ENCODE peak calls at places on chromosomes 1 and 21, in nine cellular contexts. One of them, this sample, is unnamed.
A peak's percentile ranks its signal among the peaks of the same experiment; 100 is the strongest.

GRCh38 chr1:108595510-108595909 is 35.6 kb downstream of the EEIG2 start:
- DNase-seq in GM23338: peak; percentile 58
- DNase-seq in A549: no peak
- DNase-seq in HepG2: no peak
- DNase-seq in K562: no peak
- DNase-seq in Panc1: no peak
- DNase-seq in GM12878: no peak
- DNase-seq in SK-N-SH: no peak
- DNase-seq in HL-60: no peak
- DNase-seq in this sample: no peak

GRCh38 chr1:235736263-235736662 is 86.7 kb upstream of the GNG4 start:
- DNase-seq in A549: no peak
- DNase-seq in HepG2: no peak
- DNase-seq in GM23338: no peak
- DNase-seq in GM12878: no peak
- DNase-seq in Panc1: no peak
- DNase-seq in K562: no peak
- DNase-seq in SK-N-SH: no peak
- DNase-seq in HL-60: no peak
- DNase-seq in this sample: no peak

GRCh38 chr21:44710756-44711326 is 531 bp downstream of the TSPEAR start:
- DNase-seq in Panc1: no peak
- DNase-seq in GM12878: no peak
- DNase-seq in SK-N-SH: peak; percentile 16
- DNase-seq in GM23338: peak; percentile 84
- DNase-seq in HL-60: no peak
- DNase-seq in HepG2: no peak
- DNase-seq in K562: no peak
- DNase-seq in A549: no peak
- DNase-seq in this sample: no peak

GRCh38 chr1:108527135-108527534 is 32.8 kb upstream of the EEIG2 start:
- DNase-seq in SK-N-SH: no peak
- DNase-seq in A549: no peak
- DNase-seq in HepG2: no peak
- DNase-seq in GM23338: no peak
- DNase-seq in HL-60: no peak
- DNase-seq in K562: no peak
- DNase-seq in GM12878: no peak
- DNase-seq in Panc1: no peak
- DNase-seq in this sample: no peak

GRCh38 chr21:25577765-25578069 is 29.6 kb downstream of the MRPL39 start:
- DNase-seq in K562: no peak
- DNase-seq in GM12878: no peak
- DNase-seq in A549: no peak
- DNase-seq in GM23338: no peak
- DNase-seq in HL-60: no peak
- DNase-seq in Panc1: no peak
- DNase-seq in HepG2: no peak
- DNase-seq in SK-N-SH: no peak
- DNase-seq in this sample: no peak

GRCh38 chr21:32514275-32515055 is 70.9 kb downstream of the TCP10L start:
- DNase-seq in HepG2: no peak
- DNase-seq in GM23338: no peak
- DNase-seq in Panc1: no peak
- DNase-seq in HL-60: no peak
- DNase-seq in K562: no peak
- DNase-seq in A549: no peak
- DNase-seq in SK-N-SH: no peak
- DNase-seq in GM12878: no peak
- DNase-seq in this sample: no peak

GRCh38 chr1:108316545-108316944 is 72.7 kb upstream of the NBPF4 start:
- DNase-seq in GM23338: peak; percentile 61
- DNase-seq in A549: peak; percentile 14
- DNase-seq in SK-N-SH: no peak
- DNase-seq in K562: no peak
- DNase-seq in HepG2: peak; percentile 8
- DNase-seq in Panc1: no peak
- DNase-seq in HL-60: no peak
- DNase-seq in GM12878: no peak
- DNase-seq in this sample: peak; percentile 15

GRCh38 chr1:245999697-246000637 is 507.1 kb downstream of the SMYD3 start:
- DNase-seq in GM23338: no peak
- DNase-seq in HepG2: no peak
- DNase-seq in Panc1: no peak
- DNase-seq in SK-N-SH: no peak
- DNase-seq in K562: no peak
- DNase-seq in HL-60: no peak
- DNase-seq in GM12878: peak; percentile 44
- DNase-seq in A549: no peak
- DNase-seq in this sample: no peak

GRCh38 chr1:19648689-19649088 is 4.6 kb downstream of the NBL1 start:
- DNase-seq in SK-N-SH: peak; percentile 43
- DNase-seq in K562: peak; percentile 33
- DNase-seq in Panc1: no peak
- DNase-seq in A549: peak; percentile 42
- DNase-seq in GM23338: peak; percentile 96
- DNase-seq in GM12878: no peak
- DNase-seq in HepG2: peak; percentile 53
- DNase-seq in HL-60: no peak
- DNase-seq in this sample: peak; percentile 57

GRCh38 chr1:156090822-156091188 is 8.5 kb upstream of the MEX3A start:
- DNase-seq in A549: peak; percentile 85
- DNase-seq in GM12878: no peak
- DNase-seq in Panc1: no peak
- DNase-seq in GM23338: peak; percentile 98
- DNase-seq in HepG2: peak; percentile 74
- DNase-seq in K562: peak; percentile 84
- DNase-seq in SK-N-SH: peak; percentile 80
- DNase-seq in HL-60: peak; percentile 57
- DNase-seq in this sample: peak; percentile 73

GRCh38 chr1:201648911-201649775 is 110.2 kb downstream of the NAV1 start:
- DNase-seq in Panc1: no peak
- DNase-seq in A549: peak; percentile 41
- DNase-seq in GM23338: peak; percentile 68
- DNase-seq in SK-N-SH: peak; percentile 87
- DNase-seq in HL-60: no peak
- DNase-seq in GM12878: no peak
- DNase-seq in HepG2: no peak
- DNase-seq in K562: peak; percentile 58
- DNase-seq in this sample: no peak

GRCh38 chr1:35683012-35683411 is 35.7 kb downstream of the C1orf216 start:
- DNase-seq in GM12878: peak; percentile 3
- DNase-seq in Panc1: no peak
- DNase-seq in GM23338: no peak
- DNase-seq in HepG2: no peak
- DNase-seq in A549: no peak
- DNase-seq in SK-N-SH: no peak
- DNase-seq in HL-60: no peak
- DNase-seq in K562: no peak
- DNase-seq in this sample: no peak

GRCh38 chr1:76802094-76802493 is 65.2 kb upstream of the ST6GALNAC5 start:
- DNase-seq in HepG2: no peak
- DNase-seq in Panc1: no peak
- DNase-seq in SK-N-SH: peak; percentile 39
- DNase-seq in A549: no peak
- DNase-seq in GM12878: no peak
- DNase-seq in GM23338: no peak
- DNase-seq in HL-60: no peak
- DNase-seq in K562: no peak
- DNase-seq in this sample: no peak

GRCh38 chr1:48552420-48552819 is 80.4 kb upstream of the SPATA6 start:
- DNase-seq in Panc1: no peak
- DNase-seq in GM23338: peak; percentile 57
- DNase-seq in SK-N-SH: no peak
- DNase-seq in K562: no peak
- DNase-seq in HL-60: no peak
- DNase-seq in A549: peak; percentile 12
- DNase-seq in HepG2: peak; percentile 11
- DNase-seq in GM12878: no peak
- DNase-seq in this sample: peak; percentile 10

GRCh38 chr1:179095377-179095776 is 13.5 kb downstream of the TOR3A start:
- DNase-seq in SK-N-SH: no peak
- DNase-seq in Panc1: no peak
- DNase-seq in GM12878: no peak
- DNase-seq in A549: no peak
- DNase-seq in K562: no peak
- DNase-seq in HepG2: no peak
- DNase-seq in GM23338: no peak
- DNase-seq in HL-60: no peak
- DNase-seq in this sample: no peak

DNA sequence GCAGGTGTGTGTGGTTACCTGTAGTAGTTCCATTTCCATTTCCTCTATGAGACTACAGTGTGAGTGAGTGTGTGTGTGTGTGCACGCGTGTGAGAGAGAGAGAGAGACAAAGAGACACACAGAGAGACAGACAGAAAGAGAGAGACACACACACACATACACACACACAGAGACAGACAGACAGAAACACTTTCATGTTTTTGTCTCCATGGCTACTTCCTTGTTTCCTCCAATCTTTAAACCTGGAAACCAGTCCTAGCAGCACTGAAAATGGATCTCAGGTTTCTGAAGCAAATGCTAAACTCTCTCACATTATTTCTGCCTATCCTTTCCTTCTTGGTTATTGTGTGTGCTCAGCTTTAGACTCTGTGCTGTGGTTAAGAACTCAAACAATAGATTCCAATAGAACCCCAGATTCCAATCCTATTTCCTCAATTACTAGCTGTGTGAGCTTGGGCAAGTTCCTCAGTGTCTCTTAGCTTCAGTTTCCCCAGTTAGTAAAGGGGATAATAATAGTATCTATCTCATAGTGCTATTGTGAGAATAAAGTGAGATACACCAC is 22.4 kb upstream of the ABCD3 start:
- DNase-seq in HL-60: no peak
- DNase-seq in HepG2: peak; percentile 28
- DNase-seq in GM23338: no peak
- DNase-seq in K562: no peak
- DNase-seq in Panc1: no peak
- DNase-seq in GM12878: no peak
- DNase-seq in SK-N-SH: no peak
- DNase-seq in A549: no peak
- DNase-seq in this sample: no peak
- TF ChIP-seq REST in HL-60: no peak
- TF ChIP-seq REST in HepG2: no peak
- TF ChIP-seq REST in GM23338: no peak
- TF ChIP-seq REST in K562: no peak
- TF ChIP-seq REST in Panc1: no peak
- TF ChIP-seq REST in GM12878: no peak
- TF ChIP-seq REST in SK-N-SH: no peak
- TF ChIP-seq REST in A549: no peak
- TF ChIP-seq REST in this sample: no peak

GRCh38 chr1:98028800-98029199 is 108.0 kb upstream of the DPYD start:
- DNase-seq in GM23338: no peak
- DNase-seq in HL-60: no peak
- DNase-seq in SK-N-SH: no peak
- DNase-seq in HepG2: no peak
- DNase-seq in K562: no peak
- DNase-seq in Panc1: no peak
- DNase-seq in GM12878: no peak
- DNase-seq in A549: peak; percentile 42
- DNase-seq in this sample: no peak

GRCh38 chr1:98027044-98027443 is 106.2 kb upstream of the DPYD start:
- DNase-seq in A549: no peak
- DNase-seq in GM23338: no peak
- DNase-seq in HL-60: no peak
- DNase-seq in K562: no peak
- DNase-seq in SK-N-SH: no peak
- DNase-seq in HepG2: no peak
- DNase-seq in Panc1: no peak
- DNase-seq in GM12878: no peak
- DNase-seq in this sample: no peak

GRCh38 chr1:98030976-98031375 is 110.1 kb upstream of the DPYD start:
- DNase-seq in GM23338: no peak
- DNase-seq in GM12878: no peak
- DNase-seq in HL-60: no peak
- DNase-seq in K562: no peak
- DNase-seq in HepG2: no peak
- DNase-seq in SK-N-SH: no peak
- DNase-seq in Panc1: no peak
- DNase-seq in A549: peak; percentile 34
- DNase-seq in this sample: no peak

GRCh38 chr1:98034505-98034904 is 113.7 kb upstream of the DPYD start:
- DNase-seq in GM12878: no peak
- DNase-seq in Panc1: no peak
- DNase-seq in GM23338: no peak
- DNase-seq in K562: no peak
- DNase-seq in HL-60: no peak
- DNase-seq in A549: peak; percentile 44
- DNase-seq in SK-N-SH: no peak
- DNase-seq in HepG2: no peak
- DNase-seq in this sample: no peak

DNA sequence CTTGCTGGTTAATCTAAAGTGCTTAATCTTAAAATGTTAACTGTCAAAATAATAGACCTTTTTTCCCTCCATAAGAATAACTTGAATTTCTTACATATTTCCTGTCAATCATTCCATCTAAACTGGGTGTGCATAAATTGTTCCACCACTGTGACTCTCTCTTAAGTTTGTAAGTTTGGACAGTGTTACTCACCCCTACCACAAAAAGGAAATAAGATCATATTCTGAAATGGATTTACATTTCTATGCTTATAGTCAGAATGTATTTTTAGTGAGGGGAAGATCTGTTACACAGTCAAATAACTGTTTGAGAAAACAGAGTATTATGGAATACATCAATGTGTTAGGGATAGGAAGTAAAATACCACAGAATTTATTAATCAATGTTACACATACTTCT is 109.6 kb upstream of the DPYD start:
- DNase-seq in HL-60: no peak
- DNase-seq in HepG2: no peak
- DNase-seq in SK-N-SH: no peak
- DNase-seq in GM12878: no peak
- DNase-seq in GM23338: no peak
- DNase-seq in A549: peak; percentile 66
- DNase-seq in K562: no peak
- DNase-seq in Panc1: no peak
- DNase-seq in this sample: no peak
- TF ChIP-seq REST in HL-60: no peak
- TF ChIP-seq REST in HepG2: no peak
- TF ChIP-seq REST in SK-N-SH: no peak
- TF ChIP-seq REST in GM12878: no peak
- TF ChIP-seq REST in GM23338: no peak
- TF ChIP-seq REST in A549: no peak
- TF ChIP-seq REST in K562: no peak
- TF ChIP-seq REST in Panc1: no peak
- TF ChIP-seq REST in this sample: no peak

GRCh38 chr1:21100496-21100895 is 76.2 kb downstream of the EIF4G3 start:
- DNase-seq in GM12878: no peak
- DNase-seq in HL-60: peak; percentile 72
- DNase-seq in Panc1: no peak
- DNase-seq in SK-N-SH: no peak
- DNase-seq in HepG2: no peak
- DNase-seq in GM23338: peak; percentile 42
- DNase-seq in K562: no peak
- DNase-seq in A549: no peak
- DNase-seq in this sample: no peak
- TF ChIP-seq REST in GM12878: no peak
- TF ChIP-seq REST in HL-60: no peak
- TF ChIP-seq REST in Panc1: no peak
- TF ChIP-seq REST in SK-N-SH: no peak
- TF ChIP-seq REST in HepG2: no peak
- TF ChIP-seq REST in GM23338: no peak
- TF ChIP-seq REST in K562: no peak
- TF ChIP-seq REST in A549: no peak
- TF ChIP-seq REST in this sample: no peak

GRCh38 chr1:213623103-213623581 is 364.6 kb upstream of the PROX1 start:
- DNase-seq in GM12878: peak; percentile 4
- DNase-seq in A549: no peak
- DNase-seq in GM23338: no peak
- DNase-seq in SK-N-SH: no peak
- DNase-seq in K562: no peak
- DNase-seq in HL-60: no peak
- DNase-seq in HepG2: no peak
- DNase-seq in Panc1: no peak
- DNase-seq in this sample: no peak
- TF ChIP-seq REST in GM12878: no peak
- TF ChIP-seq REST in A549: no peak
- TF ChIP-seq REST in GM23338: no peak
- TF ChIP-seq REST in SK-N-SH: no peak
- TF ChIP-seq REST in K562: no peak
- TF ChIP-seq REST in HL-60: no peak
- TF ChIP-seq REST in HepG2: no peak
- TF ChIP-seq REST in Panc1: no peak
- TF ChIP-seq REST in this sample: no peak

This sample was measured in HCT116.